ENCODE peak calls at places on chromosomes 1 and 21, in five cellular contexts. I, K, E, J and F are unnamed samples. For H3K4me1, the result is how much of the 10 kb centered on the place peaks cover.

GRCh38 chr1:99327357-99327756 is 63.1 kb downstream of the PLPPR4 start:
- DNase-seq in I (no peak), K (no peak), E (no peak), J (no peak), F (no peak)

GRCh38 chr1:89633745-89634625 is 1.1 kb downstream of the LRRC8C start:
- DNase-seq in I (peak), K (peak), E (peak), J (no peak), F (no peak)

GRCh38 chr21:46618738-46619369 is 14.0 kb upstream of the S100B start:
- DNase-seq in I (no peak), K (no peak), E (no peak), J (no peak), F (no peak)

GRCh38 chr1:226990133-226990716 is 50.1 kb downstream of the COQ8A start:
- DNase-seq in I (peak), K (no peak), E (no peak), J (no peak), F (peak)

GRCh38 chr1:162389971-162390370 is 8.4 kb downstream of the C1orf226 start:
- DNase-seq in I (no peak), K (no peak), E (no peak), J (no peak), F (peak)

GRCh38 chr1:156140879-156141707 is 12.3 kb upstream of the SEMA4A start:
- DNase-seq in I (no peak), K (no peak), E (no peak), J (no peak), F (no peak)

GRCh38 chr1:207853372-207853757 is 57.6 kb downstream of the CD34 start:
- DNase-seq in I (no peak), K (no peak), E (no peak), J (no peak), F (no peak)

GRCh38 chr1:96211166-96211565 is 510.4 kb upstream of the PTBP2 start:
- DNase-seq in I (no peak), K (no peak), E (no peak), J (no peak), F (no peak)

GRCh38 chr1:81670286-81670685 is 130.4 kb upstream of the ADGRL2 start:
- DNase-seq in I (peak), K (no peak), E (peak), J (no peak), F (no peak)

GRCh38 chr1:246727594-246727993 is 3.4 kb downstream of the SCCPDH start:
- DNase-seq in I (no peak), K (no peak), E (no peak), J (no peak), F (no peak)

DNA sequence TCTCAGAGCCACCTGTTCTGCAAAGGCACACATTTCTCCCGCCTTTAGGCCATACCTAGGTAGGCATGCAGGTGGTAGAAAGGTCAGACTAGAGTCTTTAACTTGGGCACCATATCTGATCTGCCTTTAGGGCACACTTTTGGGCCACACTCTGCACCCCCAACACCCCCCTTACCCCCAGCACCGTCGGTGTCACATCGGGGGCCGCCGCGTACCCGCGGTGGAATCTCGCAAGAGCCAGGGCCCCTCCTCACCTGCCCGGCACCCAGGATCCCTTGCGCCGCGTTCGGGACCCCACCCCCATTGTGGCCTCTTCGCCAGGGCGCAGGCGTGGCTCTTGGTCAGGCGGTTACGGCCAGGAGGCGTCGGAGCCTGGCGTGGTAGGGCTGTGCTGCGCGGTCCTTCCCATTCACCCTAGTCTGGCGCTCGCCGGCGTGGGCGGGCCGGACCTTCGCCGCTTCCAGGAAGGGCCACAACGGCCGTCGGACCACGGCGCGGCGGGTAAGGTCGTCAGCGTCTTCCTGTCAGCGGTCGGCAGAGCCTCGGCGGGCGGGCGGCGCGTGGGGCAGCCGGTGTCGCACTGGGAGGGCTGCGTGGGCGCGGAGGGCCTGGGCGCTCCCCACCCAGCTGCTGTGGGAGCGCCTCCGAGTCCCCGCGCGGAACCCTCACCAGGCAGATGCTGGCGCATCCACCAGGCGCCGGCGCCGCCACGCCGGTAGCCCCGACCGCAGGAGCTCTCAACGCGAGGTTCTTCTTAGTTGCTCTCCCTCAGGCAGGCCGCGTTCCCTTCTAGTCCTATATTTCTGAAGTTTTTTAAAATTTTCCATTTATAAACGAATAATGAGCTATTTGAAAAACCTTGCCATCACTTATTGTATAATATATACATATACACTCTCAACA is at the start of gene DNAH14:
- DNase-seq in I (peak), K (no peak), E (peak), J (no peak), F (no peak)
- H3K27ac ChIP-seq in I (peak), K (peak), E (peak), J (peak), F (peak)

GRCh38 chr1:21296509-21297354 is 6.5 kb upstream of the ECE1 start:
- DNase-seq in I (no peak), K (no peak), E (no peak), J (no peak), F (no peak)

GRCh38 chr1:21299007-21299406 is 8.7 kb upstream of the ECE1 start:
- DNase-seq in I (no peak), K (no peak), E (no peak), J (no peak), F (no peak)

GRCh38 chr1:21295545-21295944 is 5.3 kb upstream of the ECE1 start:
- DNase-seq in I (no peak), K (no peak), E (no peak), J (no peak), F (no peak)

GRCh38 chr1:21299780-21300395 is 9.6 kb upstream of the ECE1 start:
- DNase-seq in I (no peak), K (no peak), E (no peak), J (no peak), F (no peak)

DNA sequence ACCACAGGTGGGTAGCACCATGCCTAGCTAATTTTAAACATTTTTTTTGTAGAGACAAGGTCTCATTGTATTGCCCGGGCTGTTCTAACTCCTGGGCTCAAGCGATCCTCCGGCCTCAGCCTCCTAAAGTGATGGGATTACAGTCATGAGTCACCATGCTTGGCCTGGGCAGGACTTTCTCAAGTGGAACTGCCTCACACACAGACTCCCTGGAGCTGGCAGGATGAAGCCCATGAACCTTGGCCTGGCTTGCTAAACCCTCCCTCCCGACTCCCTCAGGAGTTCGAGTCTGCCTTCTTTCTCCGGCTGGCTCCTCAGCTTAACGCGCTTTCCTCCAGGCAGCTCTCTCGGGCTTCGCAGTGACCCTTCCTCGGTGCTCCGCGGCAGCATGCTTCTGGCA is 7.7 kb upstream of the ECE1 start:
- DNase-seq in I (no peak), K (no peak), E (no peak), J (no peak), F (no peak)
- H3K4me1 ChIP-seq in I (under half), K (half or more), E (under half), J (under half), F (half or more)

GRCh38 chr1:62778208-62778607 is 5.7 kb upstream of the ATG4C start:
- DNase-seq in I (no peak), K (no peak), E (no peak), J (no peak), F (no peak)
- H3K27ac ChIP-seq in I (no peak), K (no peak), E (no peak), J (no peak), F (no peak)

GRCh38 chr1:202577381-202577780 is 132.9 kb downstream of the SYT2 start:
- DNase-seq in I (no peak), K (no peak), E (no peak), J (no peak), F (no peak)
- H3K4me1 ChIP-seq in I (under half), K (under half), E (under half), J (under half), F (half or more)

GRCh38 chr1:3305156-3305555 is 149.3 kb upstream of the ARHGEF16 start:
- DNase-seq in I (no peak), K (no peak), E (no peak), J (no peak), F (no peak)
- H3K27ac ChIP-seq in I (no peak), K (no peak), E (no peak), J (no peak), F (no peak)

GRCh38 chr1:230867903-230868735 is at the start of gene C1orf198:
- DNase-seq in I (peak), K (peak), E (peak), J (no peak), F (no peak)
- H3K4me1 ChIP-seq in I (under half), K (under half), E (under half), J (under half), F (half or more)

DNA sequence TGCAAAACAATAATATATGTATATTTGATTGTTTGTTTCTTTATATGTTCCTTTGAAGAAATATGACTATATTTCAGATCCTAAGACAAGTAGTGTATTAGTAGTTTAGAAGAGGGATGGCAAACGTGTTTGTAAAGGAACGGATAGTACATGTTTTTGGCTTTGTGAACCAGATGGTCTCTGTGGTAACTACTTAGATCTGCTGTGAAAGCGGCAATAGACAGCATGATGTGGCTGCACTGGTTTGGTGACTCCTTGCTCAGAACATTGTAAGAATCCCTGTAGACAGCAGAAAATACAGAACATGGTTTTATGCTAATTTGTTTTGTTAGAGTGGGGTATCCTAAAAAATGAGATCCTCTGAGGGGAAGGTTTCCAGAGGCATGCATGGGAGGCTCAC is 3.1 kb downstream of the ACADM start:
- DNase-seq in I (no peak), K (no peak), E (no peak), J (no peak), F (no peak)
- H3K27ac ChIP-seq in I (no peak), K (no peak), E (no peak), J (no peak), F (no peak)

GRCh38 chr1:109392788-109393580 is 4.7 kb downstream of the SORT1 start:
- DNase-seq in I (no peak), K (no peak), E (no peak), J (no peak), F (no peak)

GRCh38 chr1:109394591-109395281 is 3.0 kb downstream of the SORT1 start:
- DNase-seq in I (no peak), K (no peak), E (no peak), J (no peak), F (no peak)

GRCh38 chr1:109392037-109392787 is 5.5 kb downstream of the SORT1 start:
- DNase-seq in I (no peak), K (no peak), E (no peak), J (no peak), F (no peak)

GRCh38 chr1:109391626-109392025 is 6.1 kb downstream of the SORT1 start:
- DNase-seq in I (no peak), K (no peak), E (no peak), J (no peak), F (no peak)

DNA sequence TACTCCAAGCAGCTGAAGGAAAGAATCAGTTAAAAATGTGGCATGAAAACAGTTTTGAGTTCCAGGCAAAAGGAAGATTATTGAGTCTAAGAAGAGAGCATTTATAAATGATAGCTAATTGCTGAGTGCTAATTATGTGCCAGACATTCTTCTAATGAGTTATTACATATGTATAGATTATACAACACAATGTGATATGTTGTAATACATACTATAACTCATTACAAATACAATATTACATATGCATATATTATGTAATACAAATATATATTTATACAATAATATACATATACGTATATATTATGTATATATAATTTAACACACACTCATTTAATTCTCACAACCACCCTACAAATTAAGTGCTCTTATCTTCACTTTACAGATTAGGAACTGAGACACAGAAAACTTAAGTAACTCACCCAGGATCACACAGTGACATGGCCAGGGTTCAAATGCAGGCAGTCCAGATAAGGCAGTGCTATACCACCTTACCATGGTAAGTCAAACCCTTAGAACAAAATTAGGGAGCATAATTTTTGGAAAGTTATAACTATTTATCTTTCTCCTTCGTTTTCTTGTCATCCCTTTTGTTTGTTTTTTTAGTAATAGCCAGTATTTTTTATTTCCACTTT is 4.0 kb downstream of the SORT1 start:
- DNase-seq in I (no peak), K (no peak), E (no peak), J (no peak), F (no peak)
- H3K4me1 ChIP-seq in I (under half), K (under half), E (under half), J (under half), F (half or more)